ENCODE peak calls at places on chromosomes 4 and X, in ten cellular contexts. J is GM23338, O is tibial artery, M is stomach, W is ascending aorta, S is cardiac muscle cell, N is HCT116, E is Peyer's patch, P is adrenal gland, Q is neural progenitor cell. C is an unnamed sample.
A peak's percentile ranks its signal among the peaks of the same experiment; 100 is the strongest.

GRCh38 chrX:143633530-143634372 is 2.1 kb downstream of the SLITRK4 start:
- DNase-seq in J (peak; percentile 25), O (no peak), M (no peak), W (no peak), S (peak; percentile 25), N (no peak), E (no peak), P (peak; percentile 15), Q (peak; percentile 46), C (no peak)

GRCh38 chr4:166734797-166735196 is 499.5 kb downstream of the SPOCK3 start:
- DNase-seq in J (no peak), O (no peak), M (no peak), W (no peak), S (no peak), N (no peak), E (no peak), P (no peak), Q (no peak), C (no peak)

GRCh38 chr4:185311113-185311888 is 84.4 kb downstream of the LRP2BP start:
- DNase-seq in J (no peak), O (no peak), M (no peak), W (no peak), S (no peak), N (no peak), E (no peak), P (no peak), Q (no peak), C (no peak)

GRCh38 chr4:68874507-68874906 is 58.7 kb downstream of the UGT2B10 start:
- DNase-seq in J (no peak), O (no peak), M (no peak), W (no peak), S (no peak), N (no peak), E (no peak), P (no peak), Q (no peak), C (no peak)

GRCh38 chrX:65726708-65727107 is 59.3 kb downstream of the MSN start:
- DNase-seq in J (peak; percentile 17), O (no peak), M (no peak), W (no peak), S (no peak), N (no peak), E (no peak), P (no peak), Q (no peak), C (no peak)

GRCh38 chr4:127138586-127138985 is 494.2 kb upstream of the INTU start:
- DNase-seq in J (no peak), O (no peak), M (no peak), W (no peak), S (peak; percentile 25), N (no peak), E (no peak), P (no peak), Q (no peak), C (no peak)

GRCh38 chr4:31034550-31034949 is 314.4 kb downstream of the PCDH7 start:
- DNase-seq in J (no peak), O (no peak), M (no peak), W (no peak), S (no peak), N (no peak), E (no peak), P (no peak), Q (no peak), C (no peak)

GRCh38 chr4:88857588-88857987 is 160.0 kb upstream of the NAP1L5 start:
- DNase-seq in J (no peak), O (no peak), M (no peak), W (no peak), S (no peak), N (no peak), E (no peak), P (no peak), Q (no peak), C (no peak)

GRCh38 chrX:132737743-132738142 is 220.7 kb downstream of the HS6ST2 start:
- DNase-seq in J (no peak), O (no peak), M (no peak), W (no peak), S (no peak), N (peak; percentile 13), E (no peak), P (peak; percentile 33), Q (no peak), C (peak; percentile 29)

GRCh38 chr4:184568770-184569169 is 80.5 kb downstream of the CASP3 start:
- DNase-seq in J (no peak), O (no peak), M (no peak), W (no peak), S (peak; percentile 59), N (no peak), E (no peak), P (no peak), Q (no peak), C (no peak)

GRCh38 chrX:123454712-123455431 is 270.8 kb downstream of the GRIA3 start:
- DNase-seq in J (no peak), O (no peak), M (no peak), W (no peak), S (no peak), N (no peak), E (no peak), P (no peak), Q (no peak), C (no peak)

GRCh38 chr4:8410641-8411271 is 29.8 kb downstream of the ACOX3 start:
- DNase-seq in J (peak; percentile 89), O (peak; percentile 52), M (peak; percentile 81), W (no peak), S (peak; percentile 70), N (peak; percentile 81), E (no peak), P (no peak), Q (peak; percentile 83), C (peak; percentile 44)

DNA sequence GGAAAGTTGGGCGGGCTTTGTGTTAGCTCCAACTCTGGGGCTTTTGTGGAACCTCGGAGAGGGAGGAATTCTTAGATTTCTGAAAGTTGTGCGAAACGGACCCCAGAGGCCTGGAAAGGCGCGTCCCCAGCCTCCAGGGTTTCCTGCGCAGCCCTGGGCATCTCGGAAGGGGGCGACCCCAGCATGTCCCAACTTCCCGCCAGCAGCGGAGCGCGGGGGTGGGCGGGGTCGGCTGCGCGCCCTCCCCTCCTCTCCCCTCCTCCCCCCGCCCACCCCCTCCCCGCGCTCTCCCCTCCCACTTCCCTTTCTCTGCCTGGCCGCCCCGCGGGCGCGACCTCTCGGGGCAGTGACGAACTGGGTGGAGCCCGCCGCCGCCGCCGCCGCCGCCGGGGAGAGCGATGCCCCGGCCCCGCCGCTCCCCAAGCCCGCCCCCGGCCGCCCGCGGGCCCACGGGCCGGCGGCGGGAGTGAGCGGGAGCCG is 16.8 kb downstream of the PTTG2 start:
- DNase-seq in J (peak; percentile 85), O (peak; percentile 84), M (peak; percentile 77), W (peak; percentile 60), S (peak; percentile 83), N (peak; percentile 24), E (peak; percentile 87), P (peak; percentile 75), Q (peak; percentile 94), C (peak; percentile 70)
- TF ChIP-seq CTCF in J (peak; percentile 61), O (no peak), M (no peak), W (no peak), S (no peak), N (no peak), E (no peak), P (no peak), Q (peak; percentile 32), C (no peak)

GRCh38 chr4:147813107-147813773 is 81.4 kb downstream of the ARHGAP10 start:
- DNase-seq in J (no peak), O (no peak), M (no peak), W (no peak), S (no peak), N (no peak), E (no peak), P (no peak), Q (no peak), C (no peak)

GRCh38 chr4:147814334-147814733 is 82.4 kb downstream of the ARHGAP10 start:
- DNase-seq in J (no peak), O (no peak), M (no peak), W (no peak), S (no peak), N (no peak), E (no peak), P (no peak), Q (no peak), C (no peak)

GRCh38 chr4:147816382-147817254 is 84.7 kb downstream of the ARHGAP10 start:
- DNase-seq in J (no peak), O (peak; percentile 65), M (no peak), W (no peak), S (no peak), N (no peak), E (no peak), P (no peak), Q (no peak), C (no peak)

GRCh38 chr4:147811878-147812277 is 80.0 kb downstream of the ARHGAP10 start:
- DNase-seq in J (no peak), O (no peak), M (no peak), W (no peak), S (no peak), N (no peak), E (no peak), P (no peak), Q (no peak), C (no peak)

DNA sequence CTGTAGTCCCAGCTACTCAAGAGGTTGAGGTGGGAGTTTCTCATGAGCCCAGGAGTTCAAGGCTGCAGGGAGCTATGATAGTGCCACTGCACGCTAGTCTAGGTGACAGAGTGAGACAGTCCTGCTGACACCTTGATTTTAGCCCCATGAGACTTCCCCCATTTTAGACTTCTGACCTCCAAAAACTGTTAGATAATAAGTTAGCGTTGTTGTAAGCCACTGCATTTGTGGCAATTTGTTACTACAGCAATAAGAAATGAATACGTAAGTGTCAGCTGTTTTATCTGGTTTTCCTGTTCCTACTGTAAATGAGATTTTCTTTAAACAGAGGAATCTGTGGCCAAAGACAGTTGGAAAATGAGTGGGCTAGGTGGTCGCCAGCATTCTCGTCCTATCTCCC is 83.9 kb downstream of the ARHGAP10 start:
- DNase-seq in J (no peak), O (no peak), M (no peak), W (no peak), S (no peak), N (no peak), E (no peak), P (no peak), Q (no peak), C (no peak)
- H3K4me1 ChIP-seq in J (no peaks in the 10 kb centered on the region), O (peaks cover 97% of the 10 kb centered on the region), M (peaks cover 5% of the 10 kb centered on the region), W (peaks cover 30% of the 10 kb centered on the region), S (no peaks in the 10 kb centered on the region), N (peaks cover 4% of the 10 kb centered on the region), E (no peaks in the 10 kb centered on the region), P (peaks cover 10% of the 10 kb centered on the region), Q (peaks cover 9% of the 10 kb centered on the region), C (peaks cover 37% of the 10 kb centered on the region)

GRCh38 chr4:132565542-132565941 is 583.6 kb upstream of the PCDH10 start:
- DNase-seq in J (no peak), O (no peak), M (no peak), W (no peak), S (no peak), N (no peak), E (no peak), P (no peak), Q (no peak), C (no peak)
- H3K27ac ChIP-seq in J (no peak overlapping the region), O (no peak overlapping the region), M (no peak overlapping the region), W (no peak overlapping the region), S (no peak overlapping the region), N (no peak overlapping the region), E (no peak overlapping the region), P (no peak overlapping the region), Q (no peak overlapping the region), C (no peak overlapping the region)

DNA sequence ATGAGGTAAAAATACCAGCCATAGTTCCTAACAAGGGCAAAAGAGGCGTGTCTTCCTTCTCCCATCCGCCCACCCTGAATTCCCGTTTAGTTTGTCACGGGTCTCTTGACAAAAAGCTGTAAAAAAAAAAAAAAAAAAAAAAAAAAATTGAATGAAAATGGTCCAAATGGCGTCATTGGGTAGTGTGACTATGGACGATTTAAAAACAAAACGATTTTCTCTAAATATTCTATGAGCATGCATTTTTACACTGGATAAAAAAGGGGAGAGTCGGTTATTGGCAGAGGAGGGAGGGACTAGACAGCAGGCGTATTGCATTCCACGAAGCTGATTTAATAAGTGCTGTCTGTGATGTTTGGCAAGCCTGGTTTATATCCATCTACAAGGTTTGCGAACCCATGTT is at the start of gene FAM133A:
- DNase-seq in J (no peak), O (no peak), M (no peak), W (no peak), S (peak; percentile 34), N (no peak), E (no peak), P (peak; percentile 9), Q (no peak), C (no peak)
- TF ChIP-seq CTCF in J (no peak), O (no peak), M (no peak), W (no peak), S (no peak), N (no peak), E (no peak), P (no peak), Q (no peak), C (no peak)